ENCODE peak calls at places on chromosomes 1 and 21, in five cellular contexts. L is memory B cell; B is activated CD4-positive, alpha-beta T cell treated with anti-CD3 and anti-CD28 coated beads, Interleukin-2, amount 10 ng/mL, durations not matched to agents 7 days and 5 days; H is NCI-H345; D is SW480. S is an unnamed sample.

GRCh38 chr1:186896211-186896610 is 67.5 kb downstream of the PLA2G4A start:
- DNase-seq in L (no peak), B (no peak), H (no peak), D (no peak), S (no peak)

GRCh38 chr1:167797005-167797404 is 75.2 kb downstream of the MPZL1 start:
- DNase-seq in L (no peak), B (no peak), H (no peak), D (peak; percentile 7), S (no peak)

GRCh38 chr1:7893529-7894180 is 40.8 kb upstream of the UTS2 start:
- DNase-seq in L (no peak), B (no peak), H (no peak), D (no peak), S (no peak)

GRCh38 chr1:237953238-237953637 is 62.5 kb upstream of the ZP4 start:
- DNase-seq in L (no peak), B (no peak), H (no peak), D (peak; percentile 6), S (peak; percentile 30)

GRCh38 chr1:35334485-35334884 is 66.0 kb downstream of the ZMYM4 start:
- DNase-seq in L (no peak), B (no peak), H (no peak), D (no peak), S (no peak)

GRCh38 chr1:38561110-38561509 is 298.5 kb downstream of the RRAGC start:
- DNase-seq in L (no peak), B (no peak), H (no peak), D (no peak), S (no peak)

GRCh38 chr1:9100471-9101043 is 28.3 kb downstream of the GPR157 start:
- DNase-seq in L (no peak), B (no peak), H (no peak), D (no peak), S (no peak)

GRCh38 chr1:245687636-245688535 is 533.1 kb downstream of the KIF26B start:
- DNase-seq in L (no peak), B (no peak), H (no peak), D (no peak), S (no peak)

GRCh38 chr21:28745131-28746055 is 247.3 kb downstream of the LTN1 start:
- DNase-seq in L (peak; percentile 62), B (peak; percentile 78), H (peak; percentile 80), D (peak; percentile 83), S (peak; percentile 76)

GRCh38 chr1:6038603-6039002 is 7.1 kb upstream of the KCNAB2 start:
- DNase-seq in L (no peak), B (no peak), H (no peak), D (no peak), S (no peak)

GRCh38 chr1:160855181-160855981 is 7.3 kb downstream of the CD244 start:
- DNase-seq in L (no peak), B (no peak), H (no peak), D (no peak), S (no peak)

GRCh38 chr1:104182251-104182650 is 432.6 kb downstream of the AMY1C start:
- DNase-seq in L (no peak), B (no peak), H (no peak), D (no peak), S (no peak)

GRCh38 chr1:41545996-41546938 is 61.8 kb upstream of the EDN2 start:
- DNase-seq in L (no peak), B (no peak), H (no peak), D (no peak), S (no peak)

GRCh38 chr1:186442651-186443114 is 18.2 kb downstream of the PDC start:
- DNase-seq in L (no peak), B (no peak), H (peak; percentile 17), D (peak; percentile 1), S (peak; percentile 33)

GRCh38 chr1:94298861-94299260 is 61.5 kb upstream of the ARHGAP29 start:
- DNase-seq in L (no peak), B (no peak), H (no peak), D (no peak), S (no peak)

GRCh38 chr1:152801333-152801732 is 4.8 kb downstream of the LCE1D start:
- DNase-seq in L (no peak), B (no peak), H (no peak), D (no peak), S (no peak)

GRCh38 chr1:109838838-109839240 is 71.8 kb upstream of the CSF1 start:
- DNase-seq in L (no peak), B (no peak), H (no peak), D (no peak), S (peak; percentile 18)

GRCh38 chr21:37207441-37208009 is 59.6 kb downstream of the VPS26C start:
- DNase-seq in L (no peak), B (peak; percentile 17), H (peak; percentile 43), D (peak; percentile 99), S (peak; percentile 12)

GRCh38 chr1:167066333-167067122 is 23.6 kb downstream of the GPA33 start:
- DNase-seq in L (peak; percentile 93), B (peak; percentile 78), H (peak; percentile 73), D (peak; percentile 66), S (peak; percentile 85)

GRCh38 chr1:228347181-228347580 is 59.5 kb downstream of the TRIM11 start:
- DNase-seq in L (no peak), B (no peak), H (no peak), D (no peak), S (no peak)

GRCh38 chr1:98188769-98189168 is 267.9 kb upstream of the DPYD start:
- DNase-seq in L (no peak), B (no peak), H (no peak), D (no peak), S (no peak)

GRCh38 chr1:5448486-5448885 is 543.7 kb downstream of the NPHP4 start:
- DNase-seq in L (no peak), B (peak; percentile 29), H (peak; percentile 33), D (peak; percentile 22), S (no peak)

GRCh38 chr1:109712321-109712864 is 342 bp downstream of the GSTM5 start:
- DNase-seq in L (no peak), B (no peak), H (no peak), D (no peak), S (no peak)

GRCh38 chr1:236864996-236865877 is 70.1 kb downstream of the MTR start:
- DNase-seq in L (no peak), B (no peak), H (no peak), D (no peak), S (no peak)

GRCh38 chr1:180188103-180188506 is 33.4 kb downstream of the QSOX1 start:
- DNase-seq in L (no peak), B (no peak), H (peak; percentile 2), D (peak; percentile 63), S (peak; percentile 90)

GRCh38 chr1:232533328-232533727 is 96.6 kb downstream of the SIPA1L2 start:
- DNase-seq in L (no peak), B (no peak), H (peak; percentile 23), D (no peak), S (no peak)

GRCh38 chr21:20329636-20330035 is 668.6 kb upstream of the NCAM2 start:
- DNase-seq in L (no peak), B (no peak), H (no peak), D (peak; percentile 9), S (no peak)

GRCh38 chr1:163820748-163821147 is 499.0 kb downstream of the NUF2 start:
- DNase-seq in L (no peak), B (no peak), H (no peak), D (no peak), S (no peak)

GRCh38 chr1:21042920-21043605 is 133.6 kb downstream of the EIF4G3 start:
- DNase-seq in L (no peak), B (no peak), H (no peak), D (no peak), S (no peak)

GRCh38 chr1:244075247-244075722 is 24.2 kb downstream of the ZBTB18 start:
- DNase-seq in L (no peak), B (no peak), H (no peak), D (no peak), S (no peak)

GRCh38 chr1:38551318-38551717 is 308.3 kb downstream of the RRAGC start:
- DNase-seq in L (no peak), B (no peak), H (no peak), D (no peak), S (no peak)

GRCh38 chr1:107515702-107516101 is 374.9 kb downstream of the NTNG1 start:
- DNase-seq in L (no peak), B (no peak), H (no peak), D (no peak), S (no peak)